ENCODE peak calls at places on chromosomes 3 and 15, in four cellular contexts. One of them, this sample, is unnamed.
A peak's percentile ranks its signal among the peaks of the same experiment; 100 is the strongest.

GRCh38 chr15:59332009-59332408 is 40.7 kb downstream of the MYO1E start:
- ATAC-seq in Panc1: no peak
- ATAC-seq in HCT116: no peak
- ATAC-seq in gastroesophageal sphincter: no peak
- ATAC-seq in this sample: no peak

GRCh38 chr15:91561371-91562100 is 292.0 kb upstream of the SLCO3A1 start:
- ATAC-seq in Panc1: no peak
- ATAC-seq in HCT116: no peak
- ATAC-seq in gastroesophageal sphincter: peak; percentile 88
- ATAC-seq in this sample: no peak

GRCh38 chr3:31370681-31371080 is 162.0 kb upstream of the STT3B start:
- ATAC-seq in Panc1: no peak
- ATAC-seq in HCT116: no peak
- ATAC-seq in gastroesophageal sphincter: no peak
- ATAC-seq in this sample: no peak

GRCh38 chr15:94004697-94005096 is 226.7 kb upstream of the MCTP2 start:
- ATAC-seq in Panc1: no peak
- ATAC-seq in HCT116: no peak
- ATAC-seq in gastroesophageal sphincter: peak; percentile 96
- ATAC-seq in this sample: no peak

GRCh38 chr15:68340711-68341671 is 63.4 kb downstream of the FEM1B start:
- ATAC-seq in Panc1: no peak
- ATAC-seq in HCT116: no peak
- ATAC-seq in gastroesophageal sphincter: peak; percentile 45
- ATAC-seq in this sample: no peak

GRCh38 chr3:24225027-24225743 is 269.5 kb downstream of the THRB start:
- ATAC-seq in Panc1: no peak
- ATAC-seq in HCT116: no peak
- ATAC-seq in gastroesophageal sphincter: no peak
- ATAC-seq in this sample: no peak

GRCh38 chr3:10518506-10519150 is 13.2 kb upstream of the ATP2B2 start:
- ATAC-seq in Panc1: no peak
- ATAC-seq in HCT116: no peak
- ATAC-seq in gastroesophageal sphincter: no peak
- ATAC-seq in this sample: no peak

GRCh38 chr3:87246662-87247061 is 19.6 kb downstream of the CHMP2B start:
- ATAC-seq in Panc1: no peak
- ATAC-seq in HCT116: no peak
- ATAC-seq in gastroesophageal sphincter: no peak
- ATAC-seq in this sample: no peak

GRCh38 chr3:21995079-21995607 is 244.1 kb upstream of the ZNF385D start:
- ATAC-seq in Panc1: no peak
- ATAC-seq in HCT116: no peak
- ATAC-seq in gastroesophageal sphincter: no peak
- ATAC-seq in this sample: peak; percentile 48

GRCh38 chr3:185709241-185709955 is 115.4 kb downstream of the IGF2BP2 start:
- ATAC-seq in Panc1: peak; percentile 54
- ATAC-seq in HCT116: no peak
- ATAC-seq in gastroesophageal sphincter: no peak
- ATAC-seq in this sample: no peak

GRCh38 chr3:43372809-43373587 is 86.7 kb downstream of the SNRK start:
- ATAC-seq in Panc1: no peak
- ATAC-seq in HCT116: no peak
- ATAC-seq in gastroesophageal sphincter: no peak
- ATAC-seq in this sample: no peak

GRCh38 chr3:27479816-27480543 is 4.2 kb downstream of the SLC4A7 start:
- ATAC-seq in Panc1: no peak
- ATAC-seq in HCT116: no peak
- ATAC-seq in gastroesophageal sphincter: no peak
- ATAC-seq in this sample: no peak

GRCh38 chr3:99774467-99774866 is 43.2 kb upstream of the CMSS1 start:
- ATAC-seq in Panc1: no peak
- ATAC-seq in HCT116: peak; percentile 46
- ATAC-seq in gastroesophageal sphincter: peak; percentile 34
- ATAC-seq in this sample: peak; percentile 60

GRCh38 chr3:65919841-65920240 is 118.9 kb downstream of the MAGI1 start:
- ATAC-seq in Panc1: no peak
- ATAC-seq in HCT116: no peak
- ATAC-seq in gastroesophageal sphincter: no peak
- ATAC-seq in this sample: no peak

GRCh38 chr3:112097378-112097777 is 11.2 kb downstream of the C3orf52 start:
- ATAC-seq in Panc1: peak; percentile 97
- ATAC-seq in HCT116: peak; percentile 96
- ATAC-seq in gastroesophageal sphincter: peak; percentile 48
- ATAC-seq in this sample: peak; percentile 39

GRCh38 chr3:45832691-45833090 is 9.2 kb downstream of the LZTFL1 start:
- ATAC-seq in Panc1: no peak
- ATAC-seq in HCT116: peak; percentile 93
- ATAC-seq in gastroesophageal sphincter: no peak
- ATAC-seq in this sample: no peak

GRCh38 chr3:123424999-123425386 is 23.9 kb downstream of the ADCY5 start:
- ATAC-seq in Panc1: no peak
- ATAC-seq in HCT116: no peak
- ATAC-seq in gastroesophageal sphincter: peak; percentile 39
- ATAC-seq in this sample: no peak

GRCh38 chr3:113535898-113536297 is 3.5 kb downstream of the SIDT1 start:
- ATAC-seq in Panc1: no peak
- ATAC-seq in HCT116: peak; percentile 81
- ATAC-seq in gastroesophageal sphincter: no peak
- ATAC-seq in this sample: no peak

GRCh38 chr15:20356444-20357138 is 185.0 kb downstream of the GOLGA6L6 start:
- ATAC-seq in Panc1: peak; percentile 80
- ATAC-seq in HCT116: peak; percentile 74
- ATAC-seq in gastroesophageal sphincter: no peak
- ATAC-seq in this sample: peak; percentile 24

GRCh38 chr3:144265527-144266100 is 294.0 kb downstream of the DIPK2A start:
- ATAC-seq in Panc1: no peak
- ATAC-seq in HCT116: no peak
- ATAC-seq in gastroesophageal sphincter: peak; percentile 25
- ATAC-seq in this sample: no peak

GRCh38 chr3:65158023-65158422 is 470.2 kb upstream of the ADAMTS9 start:
- ATAC-seq in Panc1: no peak
- ATAC-seq in HCT116: no peak
- ATAC-seq in gastroesophageal sphincter: no peak
- ATAC-seq in this sample: no peak

GRCh38 chr15:89783111-89783860 is 7.2 kb downstream of the MESP2 start:
- ATAC-seq in Panc1: peak; percentile 49
- ATAC-seq in HCT116: no peak
- ATAC-seq in gastroesophageal sphincter: no peak
- ATAC-seq in this sample: no peak

This sample was measured in stimulated activated memory B cell treated with anti-CD40 and anti-IgM and Interleukin-4, amounts not matched to agents 10 μg/mL and 1 μg/mL and 100 μg/mL, for 72 hours.